ENCODE peak calls at places on chromosomes 16 and 17, in four cellular contexts. One of them, this sample, is unnamed.

GRCh38 chr17:42744283-42744805 is 496 bp downstream of the EZH1 start:
- DNase-seq in lung: peak
- DNase-seq in uterus: no peak
- DNase-seq in fibroblast of mammary gland: peak
- DNase-seq in this sample: no peak

GRCh38 chr16:88533381-88533831 is 36.8 kb upstream of the ZC3H18 start:
- DNase-seq in lung: no peak
- DNase-seq in uterus: no peak
- DNase-seq in fibroblast of mammary gland: peak
- DNase-seq in this sample: peak

GRCh38 chr16:5916711-5917191 is 819.2 kb upstream of the EEF2KMT start:
- DNase-seq in lung: no peak
- DNase-seq in uterus: no peak
- DNase-seq in fibroblast of mammary gland: no peak
- DNase-seq in this sample: no peak

GRCh38 chr17:76232342-76232741 is 8.0 kb downstream of the RNF157 start:
- DNase-seq in lung: no peak
- DNase-seq in uterus: no peak
- DNase-seq in fibroblast of mammary gland: peak
- DNase-seq in this sample: no peak

GRCh38 chr17:78852709-78853111 is 12.1 kb upstream of the USP36 start:
- DNase-seq in lung: no peak
- DNase-seq in uterus: no peak
- DNase-seq in fibroblast of mammary gland: peak
- DNase-seq in this sample: no peak

GRCh38 chr17:55820675-55821074 is 69.8 kb downstream of the PCTP start:
- DNase-seq in lung: no peak
- DNase-seq in uterus: no peak
- DNase-seq in fibroblast of mammary gland: no peak
- DNase-seq in this sample: no peak

GRCh38 chr17:81960130-81960958 is 643 bp downstream of the NOTUM start:
- DNase-seq in lung: no peak
- DNase-seq in uterus: no peak
- DNase-seq in fibroblast of mammary gland: no peak
- DNase-seq in this sample: no peak

GRCh38 chr17:14270508-14270907 is 30.4 kb upstream of the HS3ST3B1 start:
- DNase-seq in lung: no peak
- DNase-seq in uterus: no peak
- DNase-seq in fibroblast of mammary gland: no peak
- DNase-seq in this sample: no peak

GRCh38 chr16:71564377-71564967 is 12.4 kb downstream of the TAT start:
- DNase-seq in lung: no peak
- DNase-seq in uterus: no peak
- DNase-seq in fibroblast of mammary gland: no peak
- DNase-seq in this sample: no peak

GRCh38 chr17:82199496-82199895 is 13.1 kb downstream of the CCDC57 start:
- DNase-seq in lung: no peak
- DNase-seq in uterus: no peak
- DNase-seq in fibroblast of mammary gland: no peak
- DNase-seq in this sample: no peak

GRCh38 chr17:67628580-67629013 is 89.1 kb upstream of the NOL11 start:
- DNase-seq in lung: peak
- DNase-seq in uterus: no peak
- DNase-seq in fibroblast of mammary gland: peak
- DNase-seq in this sample: no peak

GRCh38 chr16:88455610-88456355 is 2.7 kb downstream of the ZFPM1 start:
- DNase-seq in lung: peak
- DNase-seq in uterus: no peak
- DNase-seq in fibroblast of mammary gland: peak
- DNase-seq in this sample: no peak

GRCh38 chr16:78183886-78184553 is 84.6 kb downstream of the WWOX start:
- DNase-seq in lung: no peak
- DNase-seq in uterus: peak
- DNase-seq in fibroblast of mammary gland: peak
- DNase-seq in this sample: no peak

GRCh38 chr16:20740901-20741491 is 622 bp downstream of the THUMPD1 start:
- DNase-seq in lung: peak
- DNase-seq in uterus: peak
- DNase-seq in fibroblast of mammary gland: peak
- DNase-seq in this sample: peak

GRCh38 chr17:77862890-77863813 is 95.4 kb upstream of the TNRC6C start:
- DNase-seq in lung: no peak
- DNase-seq in uterus: no peak
- DNase-seq in fibroblast of mammary gland: no peak
- DNase-seq in this sample: no peak

GRCh38 chr17:19769946-19770652 is 22.0 kb upstream of the ALDH3A1 start:
- DNase-seq in lung: no peak
- DNase-seq in uterus: no peak
- DNase-seq in fibroblast of mammary gland: peak
- DNase-seq in this sample: no peak

GRCh38 chr16:27544671-27545070 is 5.0 kb downstream of the GTF3C1 start:
- DNase-seq in lung: no peak
- DNase-seq in uterus: no peak
- DNase-seq in fibroblast of mammary gland: no peak
- DNase-seq in this sample: no peak

GRCh38 chr17:29347831-29348281 is 42.3 kb upstream of the TAOK1 start:
- DNase-seq in lung: no peak
- DNase-seq in uterus: no peak
- DNase-seq in fibroblast of mammary gland: peak
- DNase-seq in this sample: no peak

GRCh38 chr17:77771145-77771544 is 187.4 kb upstream of the TNRC6C start:
- DNase-seq in lung: no peak
- DNase-seq in uterus: no peak
- DNase-seq in fibroblast of mammary gland: no peak
- DNase-seq in this sample: no peak

GRCh38 chr17:44132275-44132821 is 8.9 kb upstream of the HDAC5 start:
- DNase-seq in lung: no peak
- DNase-seq in uterus: no peak
- DNase-seq in fibroblast of mammary gland: no peak
- DNase-seq in this sample: no peak

GRCh38 chr17:20896153-20896649 is 146.6 kb downstream of the USP22 start:
- DNase-seq in lung: peak
- DNase-seq in uterus: peak
- DNase-seq in fibroblast of mammary gland: peak
- DNase-seq in this sample: no peak

GRCh38 chr16:30761427-30761927 is 385 bp downstream of the CFAP119 start:
- DNase-seq in lung: no peak
- DNase-seq in uterus: no peak
- DNase-seq in fibroblast of mammary gland: no peak
- DNase-seq in this sample: no peak

GRCh38 chr16:50238868-50239301 is 27.5 kb upstream of the ADCY7 start:
- DNase-seq in lung: peak
- DNase-seq in uterus: no peak
- DNase-seq in fibroblast of mammary gland: no peak
- DNase-seq in this sample: no peak

DNA sequence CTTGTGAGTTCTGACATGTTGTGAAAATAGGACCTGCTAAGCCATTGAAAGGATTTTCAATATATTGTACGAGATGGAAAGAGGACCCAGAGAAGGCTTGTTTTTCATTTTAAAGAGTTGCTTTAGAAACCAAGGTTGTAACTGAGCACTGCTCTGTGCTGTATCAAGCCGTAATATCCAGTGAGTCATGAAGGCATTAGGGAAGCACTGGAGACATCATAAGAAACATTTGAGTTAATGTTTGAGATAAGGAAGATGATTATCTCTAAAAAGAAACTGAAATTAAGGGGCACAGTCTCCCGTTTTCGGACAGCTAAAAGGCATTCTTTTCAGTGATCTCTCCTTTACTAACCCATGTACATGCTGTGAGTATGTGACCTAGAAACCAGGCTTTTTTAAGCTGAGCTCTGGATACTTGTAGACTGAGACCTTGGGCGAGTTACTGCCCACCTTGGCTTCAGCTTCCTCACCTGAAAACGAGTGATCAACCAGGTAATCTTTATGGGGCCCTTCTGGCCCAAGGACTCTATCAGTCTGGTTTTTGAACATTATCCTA is 149.2 kb upstream of the TBX2 start:
- DNase-seq in lung: no peak
- DNase-seq in uterus: no peak
- DNase-seq in fibroblast of mammary gland: peak
- DNase-seq in this sample: peak
- H3K4me3 ChIP-seq in lung: no peak
- H3K4me3 ChIP-seq in uterus: no peak
- H3K4me3 ChIP-seq in fibroblast of mammary gland: no peak
- H3K4me3 ChIP-seq in this sample: no peak

GRCh38 chr16:89548344-89549006 is 12.0 kb upstream of the RPL13 start:
- DNase-seq in lung: no peak
- DNase-seq in uterus: no peak
- DNase-seq in fibroblast of mammary gland: no peak
- DNase-seq in this sample: no peak

GRCh38 chr16:89547860-89548259 is 12.6 kb upstream of the RPL13 start:
- DNase-seq in lung: no peak
- DNase-seq in uterus: no peak
- DNase-seq in fibroblast of mammary gland: no peak
- DNase-seq in this sample: no peak

GRCh38 chr16:89546781-89547180 is 13.7 kb upstream of the RPL13 start:
- DNase-seq in lung: no peak
- DNase-seq in uterus: no peak
- DNase-seq in fibroblast of mammary gland: no peak
- DNase-seq in this sample: no peak

GRCh38 chr16:89545831-89546574 is 14.5 kb upstream of the RPL13 start:
- DNase-seq in lung: peak
- DNase-seq in uterus: no peak
- DNase-seq in fibroblast of mammary gland: no peak
- DNase-seq in this sample: no peak

GRCh38 chr16:89547291-89547690 is 13.2 kb upstream of the RPL13 start:
- DNase-seq in lung: no peak
- DNase-seq in uterus: no peak
- DNase-seq in fibroblast of mammary gland: no peak
- DNase-seq in this sample: no peak
- H3K4me3 ChIP-seq in lung: no peak
- H3K4me3 ChIP-seq in uterus: no peak
- H3K4me3 ChIP-seq in fibroblast of mammary gland: no peak
- H3K4me3 ChIP-seq in this sample: no peak

GRCh38 chr17:10041916-10042588 is 137.0 kb upstream of the RCVRN start:
- DNase-seq in lung: no peak
- DNase-seq in uterus: no peak
- DNase-seq in fibroblast of mammary gland: peak
- DNase-seq in this sample: no peak
- H3K4me3 ChIP-seq in lung: no peak
- H3K4me3 ChIP-seq in uterus: no peak
- H3K4me3 ChIP-seq in fibroblast of mammary gland: no peak
- H3K4me3 ChIP-seq in this sample: no peak

DNA sequence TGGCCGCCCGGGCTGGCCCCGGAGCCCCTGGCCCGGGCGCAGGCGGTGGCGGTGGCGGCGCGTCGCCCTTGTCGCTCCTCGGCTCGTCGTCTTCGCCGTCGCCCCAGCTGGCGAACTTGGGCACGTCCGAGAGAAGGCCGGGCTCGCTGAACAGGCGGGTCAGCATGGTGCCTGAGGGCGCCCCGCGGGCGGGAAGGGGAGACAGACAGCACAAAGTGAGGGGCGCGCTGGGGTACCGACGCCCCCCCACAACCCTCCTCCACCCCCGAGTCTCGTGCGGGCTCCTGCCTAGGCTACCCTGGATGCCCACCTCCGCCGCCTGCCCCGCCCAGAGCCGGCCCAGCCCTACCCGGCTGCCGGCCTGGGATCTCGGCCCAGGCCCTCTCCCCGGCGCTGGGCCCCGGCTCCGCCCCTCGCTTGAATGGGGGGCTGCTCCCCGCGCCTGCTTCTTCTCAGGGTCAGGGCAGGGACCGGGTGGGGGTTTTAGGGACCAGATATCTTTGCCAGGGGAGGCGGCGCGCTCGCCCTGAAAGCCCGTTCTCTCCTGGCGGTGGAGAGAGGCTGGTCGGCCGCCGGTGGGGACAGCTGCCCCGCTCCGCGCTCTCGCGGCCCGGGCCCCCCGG is 1.2 kb downstream of the NEUROD2 start:
- DNase-seq in lung: no peak
- DNase-seq in uterus: no peak
- DNase-seq in fibroblast of mammary gland: no peak
- DNase-seq in this sample: no peak
- H3K4me3 ChIP-seq in lung: no peak
- H3K4me3 ChIP-seq in uterus: no peak
- H3K4me3 ChIP-seq in fibroblast of mammary gland: no peak
- H3K4me3 ChIP-seq in this sample: no peak

GRCh38 chr16:86618431-86619262 is 40.3 kb downstream of the FOXL1 start:
- DNase-seq in lung: no peak
- DNase-seq in uterus: no peak
- DNase-seq in fibroblast of mammary gland: peak
- DNase-seq in this sample: no peak
- H3K4me3 ChIP-seq in lung: no peak
- H3K4me3 ChIP-seq in uterus: no peak
- H3K4me3 ChIP-seq in fibroblast of mammary gland: no peak
- H3K4me3 ChIP-seq in this sample: no peak

GRCh38 chr16:24731722-24732419 is 2.4 kb downstream of the TNRC6A start:
- DNase-seq in lung: no peak
- DNase-seq in uterus: no peak
- DNase-seq in fibroblast of mammary gland: peak
- DNase-seq in this sample: no peak
- H3K4me3 ChIP-seq in lung: no peak
- H3K4me3 ChIP-seq in uterus: peak
- H3K4me3 ChIP-seq in fibroblast of mammary gland: peak
- H3K4me3 ChIP-seq in this sample: peak

GRCh38 chr16:68790130-68790761 is 53.1 kb upstream of the TANGO6 start:
- DNase-seq in lung: peak
- DNase-seq in uterus: peak
- DNase-seq in fibroblast of mammary gland: peak
- DNase-seq in this sample: peak
- H3K4me3 ChIP-seq in lung: no peak
- H3K4me3 ChIP-seq in uterus: no peak
- H3K4me3 ChIP-seq in fibroblast of mammary gland: no peak
- H3K4me3 ChIP-seq in this sample: no peak

DNA sequence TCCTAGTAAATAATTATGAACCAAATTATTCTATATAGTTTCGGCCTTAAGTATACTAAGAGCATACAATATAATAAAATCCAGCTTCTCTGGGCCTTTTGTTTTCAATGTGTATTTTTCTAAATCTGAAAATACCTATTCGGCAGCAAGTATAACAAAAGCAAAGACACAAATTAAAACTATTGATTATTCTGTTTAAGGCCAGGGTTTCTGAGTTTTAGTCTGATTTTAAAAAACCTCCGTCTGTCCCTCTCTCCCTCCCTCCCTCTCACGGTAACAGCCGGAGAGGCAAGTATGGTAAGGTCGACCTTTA is 1.5 kb downstream of the TOB1 start:
- DNase-seq in lung: no peak
- DNase-seq in uterus: no peak
- DNase-seq in fibroblast of mammary gland: no peak
- DNase-seq in this sample: no peak
- H3K4me3 ChIP-seq in lung: peak
- H3K4me3 ChIP-seq in uterus: peak
- H3K4me3 ChIP-seq in fibroblast of mammary gland: peak
- H3K4me3 ChIP-seq in this sample: peak

This sample was measured in skeletal muscle cell.